ENCODE peak calls at places on chromosomes 6 and 20, in five cellular contexts. X is epithelial cell of esophagus, K is ovary, S is neural progenitor cell, H is psoas muscle. N is an unnamed sample.

GRCh38 chr20:24100370-24101011 is 111.9 kb upstream of the GGTLC1 start:
- DNase-seq in K (no peak), H (no peak), X (peak; percentile 78), S (peak; percentile 80), N (no peak)

GRCh38 chr20:40676466-40676865 is 12.6 kb downstream of the MAFB start:
- DNase-seq in K (no peak), X (no peak), S (no peak), H (no peak), N (no peak)

GRCh38 chr6:79421707-79422484 is 115.3 kb downstream of the LCA5 start:
- DNase-seq in X (peak; percentile 92), K (no peak), S (no peak), H (no peak), N (no peak)

GRCh38 chr6:38284772-38285406 is 354.8 kb downstream of the BTBD9 start:
- DNase-seq in H (no peak), S (no peak), K (no peak), X (no peak), N (no peak)

GRCh38 chr6:150352321-150353296 is 16.2 kb upstream of the IYD start:
- DNase-seq in X (peak; percentile 17), H (no peak), K (no peak), S (no peak), N (no peak)

GRCh38 chr20:53594068-53595017 is 704 bp upstream of the ZNF217 start:
- DNase-seq in S (peak; percentile 97), X (peak; percentile 95), K (peak; percentile 99), H (peak; percentile 98), N (peak; percentile 91)

GRCh38 chr6:166615059-166615770 is 11.8 kb downstream of the RPS6KA2 start:
- DNase-seq in S (no peak), H (peak; percentile 73), K (peak; percentile 58), X (peak; percentile 44), N (no peak)

GRCh38 chr6:70166088-70166958 is 136.6 kb downstream of the COL9A1 start:
- DNase-seq in K (no peak), X (peak; percentile 50), H (peak; percentile 61), S (peak; percentile 77), N (peak; percentile 6)

GRCh38 chr6:52213127-52213526 is 27.0 kb downstream of the IL17A start:
- DNase-seq in H (no peak), S (no peak), K (no peak), X (no peak), N (no peak)

GRCh38 chr6:135851442-135852271 is at the start of gene PDE7B:
- DNase-seq in X (peak; percentile 90), K (peak; percentile 83), H (peak; percentile 93), S (peak; percentile 66), N (peak; percentile 22)

GRCh38 chr20:14415492-14415891 is 78.1 kb upstream of the FLRT3 start:
- DNase-seq in S (peak; percentile 5), K (no peak), H (no peak), X (no peak), N (no peak)

GRCh38 chr6:108502826-108503225 is 57.9 kb upstream of the FOXO3 start:
- DNase-seq in K (no peak), X (no peak), S (no peak), H (no peak), N (no peak)

GRCh38 chr6:36358235-36358915 is 21.7 kb upstream of the BNIP5 start:
- DNase-seq in H (no peak), X (no peak), S (no peak), K (no peak), N (peak; percentile 25)

GRCh38 chr6:163955131-163955530 is 540.6 kb downstream of the QKI start:
- DNase-seq in X (peak; percentile 38), K (no peak), S (no peak), H (no peak), N (no peak)

GRCh38 chr6:111263837-111264236 is 176.5 kb downstream of the SLC16A10 start:
- DNase-seq in K (no peak), H (no peak), S (no peak), X (peak; percentile 67), N (no peak)

GRCh38 chr6:123909989-123910388 is 106.3 kb downstream of the NKAIN2 start:
- DNase-seq in S (no peak), X (no peak), K (no peak), H (no peak), N (no peak)

GRCh38 chr6:121349596-121349995 is 15.3 kb upstream of the TBC1D32 start:
- DNase-seq in S (no peak), H (no peak), K (no peak), X (no peak), N (no peak)

GRCh38 chr20:35992713-35993335 is 24.4 kb downstream of the CNBD2 start:
- DNase-seq in X (peak; percentile 68), H (no peak), K (peak; percentile 29), S (peak; percentile 75), N (no peak)

GRCh38 chr6:85049282-85049681 is 284.9 kb upstream of the TBX18 start:
- DNase-seq in S (no peak), H (no peak), K (no peak), X (peak; percentile 11), N (no peak)

GRCh38 chr20:6164421-6165341 is 41.9 kb upstream of the FERMT1 start:
- DNase-seq in K (no peak), X (peak; percentile 24), H (peak; percentile 76), S (no peak), N (no peak)

GRCh38 chr6:146968041-146968760 is 236.0 kb upstream of the STXBP5 start:
- DNase-seq in X (peak; percentile 90), H (no peak), K (no peak), S (no peak), N (no peak)

GRCh38 chr6:52127957-52128356 is 40.5 kb upstream of the PKHD1 start:
- DNase-seq in K (no peak), S (no peak), H (no peak), X (no peak), N (no peak)

GRCh38 chr6:33745558-33745957 is 1.1 kb downstream of the IP6K3 start:
- DNase-seq in K (no peak), H (no peak), X (no peak), S (no peak), N (no peak)

GRCh38 chr6:87993331-87993730 is 54.3 kb upstream of the SPACA1 start:
- DNase-seq in H (no peak), X (no peak), S (no peak), K (no peak), N (no peak)

GRCh38 chr6:127447780-127448179 is 11.4 kb downstream of the KIAA0408 start:
- DNase-seq in S (no peak), X (no peak), H (no peak), K (no peak), N (no peak)

GRCh38 chr6:153553627-153554026 is 422.5 kb upstream of the RGS17 start:
- DNase-seq in H (no peak), K (no peak), X (peak; percentile 52), S (peak; percentile 72), N (no peak)

GRCh38 chr6:160679402-160679769 is 15.3 kb upstream of the LPA start:
- DNase-seq in S (peak; percentile 31), K (peak; percentile 31), X (peak; percentile 31), H (no peak), N (no peak)

GRCh38 chr20:64156886-64157875 is 7.1 kb upstream of the MYT1 start:
- DNase-seq in H (no peak), K (no peak), S (no peak), X (peak; percentile 11), N (no peak)

GRCh38 chr6:120852293-120852849 is 481.9 kb downstream of the TBC1D32 start:
- DNase-seq in X (no peak), K (no peak), H (no peak), S (peak; percentile 5), N (no peak)

GRCh38 chr6:121531658-121532167 is 96.3 kb downstream of the GJA1 start:
- DNase-seq in S (no peak), H (no peak), K (no peak), X (peak; percentile 77), N (no peak)

GRCh38 chr6:147604373-147604772 is 95.9 kb downstream of the SAMD5 start:
- DNase-seq in K (no peak), X (no peak), H (no peak), S (no peak), N (no peak)

GRCh38 chr6:144659202-144659731 is 374.1 kb downstream of the UTRN start:
- DNase-seq in X (no peak), H (no peak), K (peak; percentile 37), S (peak; percentile 85), N (no peak)

GRCh38 chr6:134714679-134715078 is 235.2 kb downstream of the ALDH8A1 start:
- DNase-seq in S (no peak), K (no peak), X (peak; percentile 86), H (no peak), N (no peak)

GRCh38 chr6:70292144-70292543 is 10.7 kb downstream of the COL9A1 start:
- DNase-seq in X (no peak), H (no peak), S (no peak), K (no peak), N (no peak)

GRCh38 chr6:147128056-147128455 is 76.2 kb upstream of the STXBP5 start:
- DNase-seq in X (no peak), K (no peak), S (no peak), H (no peak), N (no peak)

GRCh38 chr20:47126709-47127108 is 229.8 kb downstream of the ZMYND8 start:
- DNase-seq in H (no peak), X (no peak), S (no peak), K (no peak), N (no peak)
- TF ChIP-seq CTCF in H (no peak), X (no peak), S (no peak), K (no peak), N (no peak)

GRCh38 chr6:107114872-107115694 is at the start of gene BEND3:
- DNase-seq in S (peak; percentile 81), H (peak; percentile 71), X (peak; percentile 50), K (peak; percentile 64), N (peak; percentile 64)
- TF ChIP-seq CTCF in S (no peak), H (no peak), X (no peak), K (no peak), N (no peak)

GRCh38 chr6:43407296-43407695 is 20.0 kb upstream of the ABCC10 start:
- DNase-seq in H (no peak), K (no peak), X (no peak), S (no peak), N (no peak)

GRCh38 chr6:43405354-43405753 is 22.0 kb upstream of the ABCC10 start:
- DNase-seq in X (peak; percentile 74), S (no peak), H (no peak), K (no peak), N (no peak)

GRCh38 chr6:43399932-43400487 is 27.3 kb upstream of the ABCC10 start:
- DNase-seq in S (no peak), K (no peak), X (no peak), H (no peak), N (no peak)

GRCh38 chr6:43401730-43402129 is 25.6 kb upstream of the ABCC10 start:
- DNase-seq in K (no peak), X (no peak), S (no peak), H (no peak), N (no peak)

DNA sequence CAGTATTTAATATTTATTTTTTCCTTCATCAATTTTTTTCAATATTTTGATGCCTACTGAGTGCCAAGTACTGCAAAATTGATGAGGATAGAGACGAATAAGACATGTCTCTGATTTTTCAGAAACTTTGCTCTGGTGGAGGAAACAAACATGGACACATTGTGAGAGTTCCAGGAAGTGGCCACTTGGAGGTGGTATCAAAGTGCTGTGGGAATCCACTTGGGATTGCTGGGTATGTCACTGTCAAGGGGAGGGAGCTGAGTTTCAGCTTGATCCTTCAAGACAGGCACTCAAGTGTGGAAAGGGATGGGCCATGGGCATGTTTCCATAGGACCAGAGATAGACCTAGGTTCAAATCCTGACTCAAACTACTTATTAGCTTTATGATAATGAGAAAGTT is 24.5 kb upstream of the ABCC10 start:
- DNase-seq in S (no peak), X (no peak), K (no peak), H (no peak), N (no peak)
- TF ChIP-seq CTCF in S (no peak), X (peak; percentile 24), K (no peak), H (no peak), N (no peak)

GRCh38 chr6:132888701-132889100 is 74.3 kb downstream of the RPS12 start:
- DNase-seq in K (no peak), X (peak; percentile 3), H (no peak), S (no peak), N (no peak)
- TF ChIP-seq CTCF in K (no peak), X (no peak), H (no peak), S (no peak), N (no peak)